ENCODE peak calls at places on chromosomes 4 and X, in seven cellular contexts. X is progenitor cell of endocrine pancreas, T is left lung, S is cardiac muscle cell, Y is fibroblast of villous mesenchyme, L is GM12865, O is pancreas. P is an unnamed sample.

GRCh38 chr4:123597586-123597985 is 201.0 kb downstream of the SPRY1 start:
- DNase-seq in X (no peak), T (no peak), S (no peak), Y (peak), L (no peak), O (no peak), P (no peak)

GRCh38 chr4:62896721-62897120 is 1512.5 kb downstream of the TECRL start:
- DNase-seq in X (no peak), T (peak), S (no peak), Y (no peak), L (no peak), O (no peak), P (no peak)

GRCh38 chrX:19174401-19175025 is 52.2 kb upstream of the ADGRG2 start:
- DNase-seq in X (no peak), T (no peak), S (no peak), Y (no peak), L (no peak), O (no peak), P (no peak)

GRCh38 chr4:173218411-173219125 is 50.0 kb downstream of the GALNT7 start:
- DNase-seq in X (no peak), T (no peak), S (no peak), Y (no peak), L (no peak), O (no peak), P (no peak)

GRCh38 chrX:120839506-120839905 is 36.2 kb downstream of the CT47B1 start:
- DNase-seq in X (no peak), T (no peak), S (no peak), Y (peak), L (no peak), O (no peak), P (no peak)

GRCh38 chr4:140673729-140674128 is 82.5 kb downstream of the TBC1D9 start:
- DNase-seq in X (no peak), T (no peak), S (no peak), Y (peak), L (no peak), O (no peak), P (no peak)

GRCh38 chr4:85776579-85776978 is 301.6 kb downstream of the ARHGAP24 start:
- DNase-seq in X (no peak), T (no peak), S (no peak), Y (no peak), L (peak), O (no peak), P (no peak)

GRCh38 chr4:2136736-2137135 is 77.6 kb downstream of the NAT8L start:
- DNase-seq in X (no peak), T (no peak), S (no peak), Y (no peak), L (no peak), O (no peak), P (no peak)

GRCh38 chrX:154544885-154545284 is 1.8 kb downstream of the G6PD start:
- DNase-seq in X (no peak), T (peak), S (peak), Y (no peak), L (no peak), O (no peak), P (no peak)

GRCh38 chr4:124429746-124430250 is 282.7 kb downstream of the ANKRD50 start:
- DNase-seq in X (no peak), T (no peak), S (no peak), Y (no peak), L (no peak), O (no peak), P (no peak)

GRCh38 chr4:128386761-128387599 is 99.4 kb upstream of the PGRMC2 start:
- DNase-seq in X (no peak), T (no peak), S (no peak), Y (peak), L (no peak), O (peak), P (no peak)

GRCh38 chrX:37818031-37818430 is 29.3 kb downstream of the DYNLT3 start:
- DNase-seq in X (no peak), T (no peak), S (no peak), Y (peak), L (peak), O (no peak), P (no peak)

GRCh38 chr4:183098723-183099536 is at the start of gene WWC2:
- DNase-seq in X (peak), T (peak), S (peak), Y (peak), L (peak), O (peak), P (peak)

GRCh38 chr4:183348706-183349659 is 26.8 kb upstream of the CLDN24 start:
- DNase-seq in X (no peak), T (no peak), S (no peak), Y (peak), L (no peak), O (no peak), P (no peak)

GRCh38 chrX:108439434-108439883 is at the start of gene COL4A5:
- DNase-seq in X (peak), T (no peak), S (peak), Y (peak), L (peak), O (peak), P (peak)

GRCh38 chr4:160175064-160175643 is 1072.3 kb downstream of the RAPGEF2 start:
- DNase-seq in X (no peak), T (peak), S (no peak), Y (no peak), L (no peak), O (no peak), P (no peak)

GRCh38 chr4:74926007-74926406 is 6.9 kb upstream of the PARM1 start:
- DNase-seq in X (no peak), T (no peak), S (no peak), Y (no peak), L (no peak), O (no peak), P (no peak)

DNA sequence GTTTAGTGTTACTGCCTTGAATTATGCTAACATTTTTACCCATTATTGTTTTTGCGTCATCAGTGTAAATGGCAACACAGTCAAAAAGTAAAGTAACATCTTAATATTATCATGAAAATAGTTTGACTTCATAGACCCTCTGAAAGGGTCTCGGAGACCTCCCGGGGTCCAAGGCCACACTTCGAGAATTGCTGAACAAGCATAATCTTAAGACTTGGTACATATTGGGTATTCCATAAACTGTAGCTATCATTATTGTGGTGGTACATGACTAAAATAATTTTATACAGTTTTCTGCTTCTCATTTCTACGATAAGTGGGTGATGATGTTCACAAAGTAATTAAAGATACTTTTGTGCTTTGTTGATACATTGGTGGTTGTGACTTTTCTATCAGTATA is 32.6 kb downstream of the FABP2 start:
- DNase-seq in X (no peak), T (no peak), S (no peak), Y (no peak), L (no peak), O (no peak), P (no peak)
- TF ChIP-seq CTCF in X (no peak), T (no peak), S (no peak), Y (no peak), L (no peak), O (no peak), P (no peak)

DNA sequence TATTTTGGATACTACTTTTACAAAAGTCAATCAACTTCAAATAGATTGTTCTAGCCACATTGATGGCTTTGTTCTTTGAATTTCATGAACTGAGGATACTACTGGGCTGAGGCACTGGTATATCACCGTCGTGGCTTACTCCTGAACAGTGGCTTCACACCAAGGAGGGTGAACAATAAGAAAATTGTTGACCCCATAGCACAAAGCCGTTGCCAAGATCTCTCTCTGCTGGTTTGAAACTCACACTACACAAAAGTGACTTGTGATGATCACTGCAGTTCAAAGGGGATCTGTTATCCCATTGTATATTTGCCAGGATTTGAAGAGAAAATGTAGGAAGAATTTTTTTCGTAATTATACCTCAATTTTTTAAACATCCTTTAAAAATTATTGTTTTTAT is 119.6 kb downstream of the PDLIM5 start:
- DNase-seq in X (no peak), T (no peak), S (no peak), Y (no peak), L (no peak), O (no peak), P (no peak)
- TF ChIP-seq CTCF in X (no peak), T (no peak), S (no peak), Y (no peak), L (no peak), O (no peak), P (peak)

GRCh38 chr4:14254252-14254651 is 626.7 kb upstream of the BOD1L1 start:
- DNase-seq in X (peak), T (no peak), S (peak), Y (peak), L (peak), O (no peak), P (no peak)
- TF ChIP-seq CTCF in X (peak), T (peak), S (peak), Y (peak), L (peak), O (peak), P (peak)

DNA sequence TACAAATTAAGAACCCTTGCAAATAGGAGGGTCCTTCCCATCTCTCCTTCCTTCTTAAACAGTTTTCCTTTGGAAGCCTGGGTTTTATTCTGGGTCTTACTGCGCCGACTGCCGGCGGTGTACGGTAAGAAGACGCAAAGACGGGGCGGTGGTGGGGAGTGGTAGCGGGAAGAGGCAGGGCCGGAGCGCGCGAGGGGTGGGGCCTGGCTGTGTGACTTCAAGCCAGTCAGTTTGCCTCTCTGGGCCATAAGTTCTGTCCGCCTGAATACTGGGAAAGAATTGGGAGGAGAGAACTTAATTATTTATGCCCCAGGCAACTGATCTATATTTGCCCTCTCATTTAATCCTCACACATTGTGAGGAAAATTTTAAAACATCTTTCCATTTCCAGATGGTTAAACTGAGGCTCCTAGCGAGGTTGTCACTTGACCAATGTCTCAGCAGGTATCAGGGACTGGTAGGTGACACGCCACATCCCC is 726 bp upstream of the KANTR start:
- DNase-seq in X (peak), T (peak), S (peak), Y (peak), L (peak), O (peak), P (no peak)
- TF ChIP-seq CTCF in X (peak), T (peak), S (peak), Y (peak), L (peak), O (no peak), P (peak)

P was measured in type B pancreatic cell.